ENCODE peak calls at places on chromosomes 7 and 10, in five cellular contexts. A, X, E, Y and J are unnamed samples.

GRCh38 chr10:1476106-1476803 is 261.1 kb downstream of the ADARB2 start:
- DNase-seq in Y (no peak), X (no peak), A (no peak), E (no peak), J (no peak)

GRCh38 chr10:128071417-128071782 is 54.8 kb downstream of the MKI67 start:
- DNase-seq in X (no peak), A (no peak), Y (no peak), E (no peak), J (no peak)

GRCh38 chr10:114310346-114310745 is 71.3 kb downstream of the VWA2 start:
- DNase-seq in Y (no peak), X (no peak), E (no peak), A (no peak), J (peak; percentile 40)

GRCh38 chr10:44636625-44637024 is 251.7 kb upstream of the CXCL12 start:
- DNase-seq in A (no peak), E (no peak), X (no peak), Y (no peak), J (no peak)

GRCh38 chr7:151518105-151518780 is 1.5 kb downstream of the RHEB start:
- DNase-seq in E (peak; percentile 73), Y (peak; percentile 38), A (peak; percentile 41), X (peak; percentile 20), J (no peak)

GRCh38 chr7:139249179-139249822 is 18.3 kb downstream of the UBN2 start:
- DNase-seq in Y (no peak), X (no peak), A (no peak), E (no peak), J (no peak)

GRCh38 chr10:53063805-53064204 is 291.2 kb upstream of the MBL2 start:
- DNase-seq in X (no peak), E (no peak), A (no peak), Y (no peak), J (no peak)

GRCh38 chr7:23520582-23520981 is 11.2 kb downstream of the TRA2A start:
- DNase-seq in E (peak; percentile 22), A (no peak), Y (no peak), X (no peak), J (no peak)

GRCh38 chr10:106929291-106929925 is 235.1 kb downstream of the SORCS1 start:
- DNase-seq in X (no peak), A (no peak), E (no peak), Y (no peak), J (no peak)

GRCh38 chr10:118725784-118726507 is 28.8 kb downstream of the CACUL1 start:
- DNase-seq in E (no peak), X (no peak), A (peak; percentile 62), Y (no peak), J (no peak)

GRCh38 chr7:128359939-128360338 is 1.6 kb downstream of the PRRT4 start:
- DNase-seq in A (no peak), E (no peak), Y (no peak), X (no peak), J (no peak)